ENCODE peak calls at places on chromosomes 1 and 21, in eight cellular contexts. One of them, this sample, is unnamed.
A peak's percentile ranks its signal among the peaks of the same experiment; 100 is the strongest.

GRCh38 chr1:212157252-212157651 is 121.7 kb downstream of the DTL start:
- DNase-seq in K562: peak; percentile 35
- DNase-seq in upper lobe of left lung: no peak
- DNase-seq in prostate gland: no peak
- DNase-seq in endothelial cell of umbilical vein: no peak
- DNase-seq in vagina: no peak
- DNase-seq in sigmoid colon: no peak
- DNase-seq in HCT116: no peak
- DNase-seq in this sample: no peak

GRCh38 chr1:9715536-9716226 is 64.2 kb downstream of the PIK3CD start:
- DNase-seq in vagina: no peak
- DNase-seq in HCT116: no peak
- DNase-seq in sigmoid colon: no peak
- DNase-seq in upper lobe of left lung: peak; percentile 82
- DNase-seq in endothelial cell of umbilical vein: no peak
- DNase-seq in K562: no peak
- DNase-seq in prostate gland: no peak
- DNase-seq in this sample: no peak

GRCh38 chr1:220681220-220681847 is 8.8 kb upstream of the C1orf115 start:
- DNase-seq in prostate gland: no peak
- DNase-seq in sigmoid colon: no peak
- DNase-seq in vagina: no peak
- DNase-seq in HCT116: no peak
- DNase-seq in K562: no peak
- DNase-seq in endothelial cell of umbilical vein: peak; percentile 59
- DNase-seq in upper lobe of left lung: no peak
- DNase-seq in this sample: no peak

GRCh38 chr1:67743072-67743725 is 58.2 kb downstream of the GADD45A start:
- DNase-seq in sigmoid colon: no peak
- DNase-seq in K562: no peak
- DNase-seq in vagina: no peak
- DNase-seq in upper lobe of left lung: no peak
- DNase-seq in endothelial cell of umbilical vein: no peak
- DNase-seq in HCT116: no peak
- DNase-seq in prostate gland: no peak
- DNase-seq in this sample: no peak

GRCh38 chr1:103616362-103616761 is 865 bp upstream of the AMY2A start:
- DNase-seq in upper lobe of left lung: no peak
- DNase-seq in sigmoid colon: no peak
- DNase-seq in K562: no peak
- DNase-seq in prostate gland: no peak
- DNase-seq in HCT116: no peak
- DNase-seq in endothelial cell of umbilical vein: no peak
- DNase-seq in vagina: no peak
- DNase-seq in this sample: no peak

GRCh38 chr1:212612251-212612961 is 3.8 kb downstream of the ATF3 start:
- DNase-seq in vagina: no peak
- DNase-seq in prostate gland: no peak
- DNase-seq in HCT116: no peak
- DNase-seq in sigmoid colon: no peak
- DNase-seq in upper lobe of left lung: no peak
- DNase-seq in K562: no peak
- DNase-seq in endothelial cell of umbilical vein: no peak
- DNase-seq in this sample: no peak

GRCh38 chr1:245234217-245235120 is 79.7 kb downstream of the KIF26B start:
- DNase-seq in sigmoid colon: no peak
- DNase-seq in upper lobe of left lung: no peak
- DNase-seq in prostate gland: no peak
- DNase-seq in endothelial cell of umbilical vein: no peak
- DNase-seq in K562: no peak
- DNase-seq in vagina: no peak
- DNase-seq in HCT116: no peak
- DNase-seq in this sample: no peak

GRCh38 chr1:228978486-228979324 is 243.4 kb downstream of the RHOU start:
- DNase-seq in vagina: peak; percentile 85
- DNase-seq in upper lobe of left lung: no peak
- DNase-seq in K562: no peak
- DNase-seq in sigmoid colon: peak; percentile 91
- DNase-seq in HCT116: no peak
- DNase-seq in prostate gland: peak; percentile 49
- DNase-seq in endothelial cell of umbilical vein: no peak
- DNase-seq in this sample: no peak

GRCh38 chr1:169031566-169032224 is 74.8 kb upstream of the ATP1B1 start:
- DNase-seq in prostate gland: peak; percentile 72
- DNase-seq in HCT116: no peak
- DNase-seq in K562: no peak
- DNase-seq in sigmoid colon: peak; percentile 81
- DNase-seq in vagina: no peak
- DNase-seq in endothelial cell of umbilical vein: no peak
- DNase-seq in upper lobe of left lung: no peak
- DNase-seq in this sample: no peak

GRCh38 chr1:153058826-153059784 is 1.8 kb upstream of the SPRR2A start:
- DNase-seq in HCT116: no peak
- DNase-seq in upper lobe of left lung: no peak
- DNase-seq in sigmoid colon: no peak
- DNase-seq in K562: peak; percentile 63
- DNase-seq in endothelial cell of umbilical vein: peak; percentile 30
- DNase-seq in vagina: no peak
- DNase-seq in prostate gland: no peak
- DNase-seq in this sample: no peak

GRCh38 chr1:229410692-229411433 is 23.0 kb downstream of the ACTA1 start:
- DNase-seq in HCT116: no peak
- DNase-seq in endothelial cell of umbilical vein: no peak
- DNase-seq in K562: peak; percentile 43
- DNase-seq in vagina: no peak
- DNase-seq in prostate gland: peak; percentile 25
- DNase-seq in sigmoid colon: peak; percentile 75
- DNase-seq in upper lobe of left lung: no peak
- DNase-seq in this sample: no peak

GRCh38 chr1:38962113-38962512 is 20.5 kb upstream of the RHBDL2 start:
- DNase-seq in HCT116: no peak
- DNase-seq in vagina: no peak
- DNase-seq in upper lobe of left lung: no peak
- DNase-seq in prostate gland: no peak
- DNase-seq in sigmoid colon: no peak
- DNase-seq in endothelial cell of umbilical vein: no peak
- DNase-seq in K562: no peak
- DNase-seq in this sample: no peak

GRCh38 chr1:62849031-62849430 is 65.1 kb downstream of the ATG4C start:
- DNase-seq in HCT116: no peak
- DNase-seq in sigmoid colon: no peak
- DNase-seq in prostate gland: no peak
- DNase-seq in vagina: no peak
- DNase-seq in upper lobe of left lung: no peak
- DNase-seq in K562: no peak
- DNase-seq in endothelial cell of umbilical vein: no peak
- DNase-seq in this sample: no peak

GRCh38 chr1:87226341-87226760 is 102.3 kb upstream of the LMO4 start:
- DNase-seq in vagina: no peak
- DNase-seq in upper lobe of left lung: no peak
- DNase-seq in HCT116: no peak
- DNase-seq in prostate gland: peak; percentile 49
- DNase-seq in endothelial cell of umbilical vein: peak; percentile 93
- DNase-seq in K562: no peak
- DNase-seq in sigmoid colon: peak; percentile 83
- DNase-seq in this sample: no peak

GRCh38 chr1:184025242-184025675 is 12.3 kb downstream of the COLGALT2 start:
- DNase-seq in prostate gland: peak; percentile 62
- DNase-seq in HCT116: no peak
- DNase-seq in endothelial cell of umbilical vein: no peak
- DNase-seq in vagina: no peak
- DNase-seq in sigmoid colon: peak; percentile 81
- DNase-seq in upper lobe of left lung: no peak
- DNase-seq in K562: no peak
- DNase-seq in this sample: no peak

GRCh38 chr1:9652379-9653194 is 1.1 kb downstream of the PIK3CD start:
- DNase-seq in HCT116: no peak
- DNase-seq in endothelial cell of umbilical vein: no peak
- DNase-seq in vagina: no peak
- DNase-seq in sigmoid colon: no peak
- DNase-seq in upper lobe of left lung: peak; percentile 90
- DNase-seq in prostate gland: no peak
- DNase-seq in K562: peak; percentile 55
- DNase-seq in this sample: no peak

GRCh38 chr1:22530701-22531100 is 32.6 kb upstream of the EPHA8 start:
- DNase-seq in sigmoid colon: peak; percentile 11
- DNase-seq in vagina: no peak
- DNase-seq in endothelial cell of umbilical vein: no peak
- DNase-seq in HCT116: no peak
- DNase-seq in upper lobe of left lung: no peak
- DNase-seq in K562: no peak
- DNase-seq in prostate gland: no peak
- DNase-seq in this sample: no peak

GRCh38 chr21:42463861-42464515 is 32.0 kb downstream of the RSPH1 start:
- DNase-seq in vagina: no peak
- DNase-seq in HCT116: peak; percentile 92
- DNase-seq in upper lobe of left lung: no peak
- DNase-seq in endothelial cell of umbilical vein: peak; percentile 52
- DNase-seq in prostate gland: no peak
- DNase-seq in sigmoid colon: no peak
- DNase-seq in K562: no peak
- DNase-seq in this sample: no peak

GRCh38 chr1:114892194-114892918 is 37.7 kb downstream of the SYCP1 start:
- DNase-seq in upper lobe of left lung: peak; percentile 36
- DNase-seq in vagina: no peak
- DNase-seq in sigmoid colon: no peak
- DNase-seq in prostate gland: no peak
- DNase-seq in endothelial cell of umbilical vein: no peak
- DNase-seq in K562: no peak
- DNase-seq in HCT116: no peak
- DNase-seq in this sample: no peak

GRCh38 chr1:66278260-66279046 is 255.5 kb upstream of the SGIP1 start:
- DNase-seq in HCT116: no peak
- DNase-seq in vagina: no peak
- DNase-seq in endothelial cell of umbilical vein: no peak
- DNase-seq in upper lobe of left lung: no peak
- DNase-seq in sigmoid colon: no peak
- DNase-seq in prostate gland: peak; percentile 29
- DNase-seq in K562: no peak
- DNase-seq in this sample: no peak

GRCh38 chr1:52842643-52843310 is at the start of gene ZYG11A:
- DNase-seq in vagina: no peak
- DNase-seq in endothelial cell of umbilical vein: peak; percentile 81
- DNase-seq in prostate gland: peak; percentile 36
- DNase-seq in HCT116: no peak
- DNase-seq in upper lobe of left lung: peak; percentile 93
- DNase-seq in sigmoid colon: no peak
- DNase-seq in K562: peak; percentile 95
- DNase-seq in this sample: peak; percentile 82
- TF ChIP-seq POLR2A in vagina: no peak
- TF ChIP-seq POLR2A in endothelial cell of umbilical vein: no peak
- TF ChIP-seq POLR2A in prostate gland: no peak
- TF ChIP-seq POLR2A in HCT116: no peak
- TF ChIP-seq POLR2A in upper lobe of left lung: no peak
- TF ChIP-seq POLR2A in sigmoid colon: no peak
- TF ChIP-seq POLR2A in K562: peak; percentile 85
- TF ChIP-seq POLR2A in this sample: peak; percentile 77

DNA sequence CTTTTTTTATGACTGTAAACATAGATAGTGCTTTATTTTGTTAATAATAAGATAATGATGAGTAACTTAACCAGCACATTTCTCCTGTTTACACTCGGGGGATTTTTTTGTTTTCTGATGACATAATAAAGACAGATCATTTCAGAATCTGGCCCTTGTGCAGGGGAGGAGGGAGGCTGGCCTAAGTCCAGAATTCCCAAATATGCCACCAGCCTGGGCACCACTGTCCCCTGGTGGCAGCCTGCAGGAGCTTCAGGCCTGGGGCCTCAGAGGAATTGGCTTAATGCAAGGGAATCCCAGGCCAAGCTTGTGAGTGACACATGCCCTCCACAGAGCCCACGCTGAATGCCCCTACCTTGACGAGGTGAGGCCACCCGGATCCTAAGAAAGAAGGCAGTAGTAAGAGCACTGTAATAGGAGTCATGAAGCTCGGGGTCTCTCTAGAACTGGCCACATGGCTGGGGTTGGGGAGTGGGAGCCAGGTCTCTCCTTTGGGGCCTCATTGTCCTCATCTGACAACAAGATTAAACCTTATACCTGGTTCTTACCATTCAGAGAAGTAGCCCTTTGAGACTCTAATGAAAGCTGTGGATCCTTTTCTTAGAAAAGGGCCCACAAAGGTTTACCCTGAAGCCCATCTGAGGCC is 24.1 kb downstream of the ETNK2 start:
- DNase-seq in endothelial cell of umbilical vein: peak; percentile 79
- DNase-seq in K562: peak; percentile 71
- DNase-seq in vagina: no peak
- DNase-seq in upper lobe of left lung: no peak
- DNase-seq in sigmoid colon: peak; percentile 91
- DNase-seq in HCT116: peak; percentile 62
- DNase-seq in prostate gland: peak; percentile 82
- DNase-seq in this sample: no peak
- TF ChIP-seq POLR2AphosphoS5 in endothelial cell of umbilical vein: peak; percentile 43
- TF ChIP-seq POLR2AphosphoS5 in K562: no peak
- TF ChIP-seq POLR2AphosphoS5 in vagina: peak; percentile 51
- TF ChIP-seq POLR2AphosphoS5 in upper lobe of left lung: peak; percentile 86
- TF ChIP-seq POLR2AphosphoS5 in sigmoid colon: peak; percentile 47
- TF ChIP-seq POLR2AphosphoS5 in HCT116: peak; percentile 66
- TF ChIP-seq POLR2AphosphoS5 in prostate gland: peak; percentile 84
- TF ChIP-seq POLR2AphosphoS5 in this sample: no peak

GRCh38 chr1:77687519-77687906 is 5.1 kb upstream of the ZZZ3 start:
- DNase-seq in HCT116: peak; percentile 13
- DNase-seq in endothelial cell of umbilical vein: no peak
- DNase-seq in sigmoid colon: no peak
- DNase-seq in vagina: no peak
- DNase-seq in prostate gland: no peak
- DNase-seq in K562: no peak
- DNase-seq in upper lobe of left lung: peak; percentile 81
- DNase-seq in this sample: no peak
- TF ChIP-seq POLR2A in HCT116: no peak
- TF ChIP-seq POLR2A in endothelial cell of umbilical vein: no peak
- TF ChIP-seq POLR2A in sigmoid colon: no peak
- TF ChIP-seq POLR2A in vagina: no peak
- TF ChIP-seq POLR2A in prostate gland: no peak
- TF ChIP-seq POLR2A in K562: no peak
- TF ChIP-seq POLR2A in upper lobe of left lung: no peak
- TF ChIP-seq POLR2A in this sample: no peak

GRCh38 chr1:154466879-154467767 is 34.9 kb upstream of the TDRD10 start:
- DNase-seq in sigmoid colon: no peak
- DNase-seq in prostate gland: no peak
- DNase-seq in endothelial cell of umbilical vein: no peak
- DNase-seq in HCT116: no peak
- DNase-seq in K562: no peak
- DNase-seq in upper lobe of left lung: no peak
- DNase-seq in vagina: no peak
- DNase-seq in this sample: no peak

GRCh38 chr1:154460695-154461249 is 41.2 kb upstream of the TDRD10 start:
- DNase-seq in K562: no peak
- DNase-seq in HCT116: no peak
- DNase-seq in endothelial cell of umbilical vein: no peak
- DNase-seq in sigmoid colon: peak; percentile 33
- DNase-seq in prostate gland: no peak
- DNase-seq in upper lobe of left lung: no peak
- DNase-seq in vagina: no peak
- DNase-seq in this sample: no peak

GRCh38 chr1:154465621-154466020 is 36.4 kb upstream of the TDRD10 start:
- DNase-seq in sigmoid colon: peak; percentile 54
- DNase-seq in upper lobe of left lung: no peak
- DNase-seq in K562: no peak
- DNase-seq in HCT116: no peak
- DNase-seq in vagina: no peak
- DNase-seq in endothelial cell of umbilical vein: no peak
- DNase-seq in prostate gland: no peak
- DNase-seq in this sample: no peak

GRCh38 chr1:154466136-154466665 is 35.8 kb upstream of the TDRD10 start:
- DNase-seq in vagina: no peak
- DNase-seq in endothelial cell of umbilical vein: no peak
- DNase-seq in HCT116: no peak
- DNase-seq in prostate gland: no peak
- DNase-seq in upper lobe of left lung: no peak
- DNase-seq in sigmoid colon: peak; percentile 20
- DNase-seq in K562: no peak
- DNase-seq in this sample: no peak

GRCh38 chr1:154463512-154463990 is 38.5 kb upstream of the TDRD10 start:
- DNase-seq in K562: no peak
- DNase-seq in sigmoid colon: peak; percentile 60
- DNase-seq in endothelial cell of umbilical vein: peak; percentile 31
- DNase-seq in upper lobe of left lung: no peak
- DNase-seq in vagina: no peak
- DNase-seq in prostate gland: no peak
- DNase-seq in HCT116: no peak
- DNase-seq in this sample: no peak
- TF ChIP-seq POLR2AphosphoS5 in K562: no peak
- TF ChIP-seq POLR2AphosphoS5 in sigmoid colon: no peak
- TF ChIP-seq POLR2AphosphoS5 in endothelial cell of umbilical vein: no peak
- TF ChIP-seq POLR2AphosphoS5 in upper lobe of left lung: peak; percentile 34
- TF ChIP-seq POLR2AphosphoS5 in vagina: no peak
- TF ChIP-seq POLR2AphosphoS5 in prostate gland: no peak
- TF ChIP-seq POLR2AphosphoS5 in HCT116: no peak
- TF ChIP-seq POLR2AphosphoS5 in this sample: no peak